ENCODE peak calls at places on chromosomes 1 and 21, in seven cellular contexts. P is esophagus muscularis mucosa, H is cardiac fibroblast, O is PC-3, X is AG09319, I is left ventricle myocardium inferior, M is right atrium auricular region. W is an unnamed sample.

GRCh38 chr1:173038875-173039554 is 11.7 kb downstream of the TNFSF18 start:
- DNase-seq in I (no peak), X (no peak), O (no peak), P (no peak), H (no peak), M (no peak), W (no peak)

GRCh38 chr1:17405898-17406759 is 33.3 kb downstream of the RCC2 start:
- DNase-seq in M (no peak), H (peak), P (no peak), X (peak), O (peak), I (peak), W (peak)

GRCh38 chr1:24513691-24514090 is 11.1 kb downstream of the RCAN3 start:
- DNase-seq in H (no peak), I (no peak), X (no peak), M (no peak), P (no peak), O (no peak), W (no peak)

GRCh38 chr21:44440241-44441040 is 14.9 kb upstream of the LRRC3 start:
- DNase-seq in P (no peak), O (no peak), X (no peak), M (no peak), H (no peak), I (no peak), W (no peak)

GRCh38 chr1:65688848-65689247 is 103.8 kb upstream of the PDE4B start:
- DNase-seq in M (no peak), I (no peak), O (no peak), H (no peak), P (no peak), X (no peak), W (no peak)

GRCh38 chr1:221316491-221317056 is 425.3 kb downstream of the DUSP10 start:
- DNase-seq in I (no peak), O (peak), X (peak), P (no peak), M (no peak), H (peak), W (no peak)

GRCh38 chr1:230403442-230403841 is 22.7 kb downstream of the PGBD5 start:
- DNase-seq in I (no peak), X (no peak), M (no peak), P (no peak), O (no peak), H (no peak), W (no peak)

GRCh38 chr21:37045139-37045538 is 27.7 kb downstream of the PIGP start:
- DNase-seq in H (no peak), P (no peak), X (no peak), M (no peak), O (no peak), I (no peak), W (no peak)

GRCh38 chr21:43287974-43288755 is 119.4 kb downstream of the CRYAA start:
- DNase-seq in M (no peak), H (no peak), X (no peak), P (no peak), O (peak), I (no peak), W (no peak)

GRCh38 chr1:181548491-181548890 is 65.2 kb downstream of the CACNA1E start:
- DNase-seq in I (no peak), X (no peak), H (no peak), M (no peak), O (no peak), P (no peak), W (no peak)

GRCh38 chr1:183275322-183275721 is 89.3 kb downstream of the LAMC2 start:
- DNase-seq in X (no peak), O (no peak), I (no peak), M (peak), H (no peak), P (no peak), W (no peak)

GRCh38 chr1:228848406-228848805 is 113.1 kb downstream of the RHOU start:
- DNase-seq in M (no peak), O (no peak), H (no peak), X (no peak), I (no peak), P (peak), W (no peak)

GRCh38 chr1:22639286-22639685 is 2.9 kb downstream of the C1QA start:
- DNase-seq in I (peak), X (no peak), M (no peak), H (peak), O (no peak), P (no peak), W (no peak)

GRCh38 chr1:46535063-46535462 is 16.4 kb downstream of the KNCN start:
- DNase-seq in X (no peak), M (no peak), I (no peak), O (peak), H (peak), P (no peak), W (no peak)

GRCh38 chr1:218292515-218292914 is 7.4 kb downstream of the RRP15 start:
- DNase-seq in M (no peak), P (no peak), X (no peak), I (no peak), O (no peak), H (no peak), W (no peak)

GRCh38 chr1:188463919-188464318 is 1635.2 kb downstream of the PLA2G4A start:
- DNase-seq in M (no peak), O (peak), H (no peak), I (no peak), P (no peak), X (no peak), W (no peak)

GRCh38 chr1:88302843-88303486 is 381.1 kb upstream of the PKN2 start:
- DNase-seq in I (no peak), H (peak), X (peak), O (peak), P (no peak), M (no peak), W (no peak)

GRCh38 chr1:156711011-156711817 is 5.8 kb upstream of the CRABP2 start:
- DNase-seq in M (no peak), P (no peak), O (no peak), H (no peak), X (no peak), I (no peak), W (no peak)

GRCh38 chr1:19450811-19451564 is 34.4 kb downstream of the CAPZB start:
- DNase-seq in P (no peak), I (no peak), O (peak), H (peak), M (no peak), X (peak), W (no peak)

GRCh38 chr1:161021168-161021958 is 411 bp upstream of the F11R start:
- DNase-seq in H (peak), P (peak), O (peak), X (no peak), M (peak), I (peak), W (no peak)

GRCh38 chr1:165463978-165464377 is 19.1 kb upstream of the RXRG start:
- DNase-seq in P (peak), M (no peak), X (no peak), H (no peak), O (no peak), I (no peak), W (no peak)

GRCh38 chr1:171904778-171905449 is 63.6 kb downstream of the DNM3 start:
- DNase-seq in I (no peak), O (no peak), X (no peak), M (no peak), H (no peak), P (no peak), W (no peak)

GRCh38 chr1:203479646-203480045 is 4.0 kb downstream of the PRELP start:
- DNase-seq in X (no peak), O (no peak), I (no peak), M (no peak), P (no peak), H (no peak), W (no peak)

GRCh38 chr1:203481186-203481585 is 5.6 kb downstream of the PRELP start:
- DNase-seq in I (no peak), X (no peak), P (no peak), O (no peak), H (no peak), M (no peak), W (no peak)

GRCh38 chr1:203480525-203481084 is 5.0 kb downstream of the PRELP start:
- DNase-seq in M (peak), X (peak), H (peak), O (peak), I (peak), P (peak), W (peak)

GRCh38 chr1:203478986-203479385 is 3.4 kb downstream of the PRELP start:
- DNase-seq in I (no peak), X (no peak), M (no peak), H (no peak), O (no peak), P (no peak), W (no peak)

GRCh38 chr1:203480084-203480483 is 4.5 kb downstream of the PRELP start:
- DNase-seq in O (no peak), P (no peak), I (no peak), X (peak), M (no peak), H (peak), W (no peak)
- TF ChIP-seq CTCF in O (no peak), P (no peak), I (peak), X (no peak), M (peak), H (no peak), W (no peak)

GRCh38 chr1:201982082-201982922 is at the start of gene RNPEP:
- DNase-seq in H (peak), I (peak), M (peak), O (peak), P (peak), X (peak), W (peak)

GRCh38 chr1:201984446-201984845 is 2.0 kb downstream of the RNPEP start:
- DNase-seq in H (no peak), O (no peak), X (no peak), M (no peak), P (no peak), I (no peak), W (no peak)

GRCh38 chr1:201985355-201985754 is 2.9 kb downstream of the RNPEP start:
- DNase-seq in H (no peak), M (no peak), I (no peak), P (no peak), X (no peak), O (no peak), W (no peak)

GRCh38 chr1:201988593-201988992 is 6.1 kb downstream of the RNPEP start:
- DNase-seq in M (no peak), I (no peak), X (no peak), P (no peak), O (no peak), H (no peak), W (no peak)

DNA sequence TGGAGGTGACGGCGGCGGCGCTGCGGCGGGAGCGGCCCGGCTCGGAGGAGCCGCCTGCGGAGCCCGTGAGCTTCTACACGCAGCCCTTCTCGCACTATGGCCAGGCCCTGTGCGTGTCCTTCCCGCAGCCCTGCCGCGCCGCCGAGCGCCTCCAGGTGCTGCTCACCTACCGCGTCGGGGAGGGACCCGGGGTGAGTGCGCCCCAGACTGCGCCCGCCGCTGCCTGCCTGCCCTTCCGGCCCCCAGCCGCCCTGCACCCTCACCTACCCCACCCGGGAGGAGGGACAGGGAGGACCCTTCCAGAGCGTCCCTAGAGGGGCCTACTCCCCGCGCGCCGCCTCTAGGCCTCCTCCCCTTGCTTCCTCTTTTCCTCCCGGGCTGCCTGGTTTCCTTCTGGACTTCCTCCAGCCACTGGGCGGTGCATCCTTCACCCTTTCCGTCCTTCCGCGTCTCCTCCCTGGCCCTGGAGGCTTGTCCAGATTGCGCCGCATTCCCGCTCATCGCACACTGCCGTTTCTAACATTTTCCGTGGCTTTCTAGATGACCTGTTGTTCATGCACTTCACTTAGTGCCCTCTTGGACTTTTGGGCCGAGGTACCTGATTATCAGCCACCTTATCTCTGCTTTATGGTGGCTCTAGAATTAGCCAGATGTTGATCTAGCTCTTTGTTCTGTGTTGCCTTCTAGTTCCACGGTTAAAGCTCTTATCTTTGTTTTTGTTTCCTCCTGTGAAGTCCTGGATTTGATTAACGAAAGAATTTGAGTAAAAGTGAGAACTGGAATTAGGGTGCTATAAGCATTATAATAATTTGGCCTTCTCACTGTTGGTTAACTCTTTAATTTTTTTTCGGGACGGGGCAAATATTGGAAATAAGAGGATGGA is 716 bp downstream of the RNPEP start:
- DNase-seq in X (peak), O (peak), P (peak), H (peak), M (peak), I (peak), W (peak)
- TF ChIP-seq CTCF in X (no peak), O (peak), P (no peak), H (peak), M (peak), I (peak), W (peak)

GRCh38 chr1:50666849-50667248 is 243.6 kb upstream of the DMRTA2 start:
- DNase-seq in X (no peak), H (no peak), O (no peak), M (no peak), P (no peak), I (no peak), W (no peak)
- TF ChIP-seq CTCF in X (no peak), H (no peak), O (peak), M (no peak), P (no peak), I (no peak), W (no peak)

GRCh38 chr1:216325336-216325735 is 97.9 kb downstream of the USH2A start:
- DNase-seq in P (no peak), M (no peak), O (no peak), I (no peak), X (no peak), H (no peak), W (no peak)

GRCh38 chr1:216323344-216323743 is 99.9 kb downstream of the USH2A start:
- DNase-seq in O (no peak), X (no peak), P (no peak), I (no peak), M (no peak), H (no peak), W (no peak)

GRCh38 chr1:216330262-216330661 is 93.0 kb downstream of the USH2A start:
- DNase-seq in I (no peak), H (peak), O (no peak), M (no peak), P (no peak), X (no peak), W (no peak)

GRCh38 chr1:216331211-216331610 is 92.0 kb downstream of the USH2A start:
- DNase-seq in O (no peak), H (no peak), I (no peak), M (no peak), X (no peak), P (no peak), W (no peak)

DNA sequence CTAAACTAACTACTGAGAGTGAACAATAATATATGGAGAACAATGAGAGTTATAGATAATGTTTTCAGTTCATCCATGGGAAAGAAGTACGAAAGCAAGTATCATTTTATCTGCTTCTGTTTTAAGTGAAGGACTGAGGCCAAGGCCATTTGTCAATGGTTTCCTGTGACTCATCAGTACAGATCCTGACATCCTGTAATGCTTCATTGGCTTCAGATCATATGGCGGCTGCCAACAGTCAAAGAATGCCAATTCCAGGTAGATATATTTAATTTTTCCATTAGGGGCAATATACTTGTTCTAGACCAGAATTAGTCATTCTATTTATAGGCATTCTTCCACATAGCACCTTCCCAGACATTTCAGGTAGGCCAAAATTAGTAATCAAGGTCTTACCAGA is 97.3 kb downstream of the USH2A start:
- DNase-seq in O (peak), P (no peak), I (no peak), H (peak), X (no peak), M (no peak), W (no peak)
- TF ChIP-seq CTCF in O (no peak), P (no peak), I (no peak), H (no peak), X (no peak), M (no peak), W (no peak)

GRCh38 chr1:32729254-32730046 is 26.9 kb upstream of the SYNC start:
- DNase-seq in M (no peak), X (no peak), O (no peak), H (no peak), P (no peak), I (no peak), W (no peak)
- TF ChIP-seq CTCF in M (no peak), X (no peak), O (no peak), H (no peak), P (no peak), I (no peak), W (no peak)

GRCh38 chr1:43592051-43592665 is 57.8 kb upstream of the KDM4A start:
- DNase-seq in I (no peak), H (no peak), P (no peak), M (no peak), X (no peak), O (no peak), W (no peak)

GRCh38 chr1:43592974-43593683 is 56.8 kb upstream of the KDM4A start:
- DNase-seq in O (no peak), M (no peak), P (no peak), H (no peak), I (no peak), X (no peak), W (no peak)

GRCh38 chr1:43591181-43591580 is 58.8 kb upstream of the KDM4A start:
- DNase-seq in O (no peak), M (no peak), X (no peak), P (no peak), H (no peak), I (no peak), W (no peak)

GRCh38 chr1:43588592-43588991 is 57.9 kb downstream of the PTPRF start:
- DNase-seq in M (no peak), I (no peak), X (no peak), H (no peak), P (no peak), O (no peak), W (no peak)

GRCh38 chr1:43590389-43590788 is 59.6 kb upstream of the KDM4A start:
- DNase-seq in X (no peak), M (no peak), I (no peak), H (no peak), O (no peak), P (no peak), W (no peak)
- TF ChIP-seq CTCF in X (no peak), M (no peak), I (no peak), H (no peak), O (peak), P (no peak), W (no peak)

GRCh38 chr1:193251950-193252349 is 65.5 kb upstream of the B3GALT2 start:
- DNase-seq in M (no peak), I (no peak), H (no peak), P (no peak), X (no peak), O (no peak), W (no peak)
- TF ChIP-seq CTCF in M (no peak), I (no peak), H (no peak), P (no peak), X (no peak), O (no peak), W (no peak)